ENCODE peak calls at places on chromosomes 1 and 21, in five cellular contexts. One of them, this sample, is unnamed.

GRCh38 chr1:242205622-242206489 is 207.0 kb upstream of the MAP1LC3C start:
- DNase-seq in astrocyte of the spinal cord: peak; percentile 7
- DNase-seq in AG10803: peak; percentile 2
- DNase-seq in lower lobe of right lung: no peak
- DNase-seq in neural progenitor cell: no peak
- DNase-seq in this sample: no peak

GRCh38 chr1:15345711-15346355 is 63.9 kb upstream of the EFHD2 start:
- DNase-seq in lower lobe of right lung: peak; percentile 86
- DNase-seq in neural progenitor cell: no peak
- DNase-seq in astrocyte of the spinal cord: no peak
- DNase-seq in AG10803: no peak
- DNase-seq in this sample: peak; percentile 58

GRCh38 chr1:112790920-112791722 is 76.0 kb upstream of the PPM1J start:
- DNase-seq in neural progenitor cell: no peak
- DNase-seq in astrocyte of the spinal cord: no peak
- DNase-seq in lower lobe of right lung: no peak
- DNase-seq in AG10803: no peak
- DNase-seq in this sample: no peak

GRCh38 chr1:220342853-220343252 is 70.6 kb upstream of the RAB3GAP2 start:
- DNase-seq in AG10803: no peak
- DNase-seq in astrocyte of the spinal cord: no peak
- DNase-seq in neural progenitor cell: no peak
- DNase-seq in lower lobe of right lung: no peak
- DNase-seq in this sample: no peak

GRCh38 chr1:38891753-38892152 is 10.4 kb upstream of the GJA9 start:
- DNase-seq in neural progenitor cell: peak; percentile 24
- DNase-seq in astrocyte of the spinal cord: no peak
- DNase-seq in lower lobe of right lung: no peak
- DNase-seq in AG10803: no peak
- DNase-seq in this sample: no peak

GRCh38 chr1:37556712-37557196 is at the start of gene DNALI1:
- DNase-seq in astrocyte of the spinal cord: peak; percentile 93
- DNase-seq in AG10803: peak; percentile 77
- DNase-seq in neural progenitor cell: peak; percentile 96
- DNase-seq in lower lobe of right lung: peak; percentile 90
- DNase-seq in this sample: peak; percentile 49

GRCh38 chr1:86828024-86828423 is 85.9 kb downstream of the SELENOF start:
- DNase-seq in AG10803: no peak
- DNase-seq in lower lobe of right lung: no peak
- DNase-seq in astrocyte of the spinal cord: no peak
- DNase-seq in neural progenitor cell: no peak
- DNase-seq in this sample: no peak

GRCh38 chr1:158564608-158565007 is 5.8 kb downstream of the OR6P1 start:
- DNase-seq in AG10803: no peak
- DNase-seq in astrocyte of the spinal cord: no peak
- DNase-seq in lower lobe of right lung: no peak
- DNase-seq in neural progenitor cell: no peak
- DNase-seq in this sample: no peak

GRCh38 chr1:69492286-69492685 is 75.4 kb upstream of the LRRC7 start:
- DNase-seq in astrocyte of the spinal cord: peak; percentile 2
- DNase-seq in neural progenitor cell: no peak
- DNase-seq in lower lobe of right lung: no peak
- DNase-seq in AG10803: peak; percentile 12
- DNase-seq in this sample: no peak

GRCh38 chr1:50268049-50268448 is 155.2 kb downstream of the DMRTA2 start:
- DNase-seq in lower lobe of right lung: no peak
- DNase-seq in AG10803: no peak
- DNase-seq in astrocyte of the spinal cord: no peak
- DNase-seq in neural progenitor cell: peak; percentile 40
- DNase-seq in this sample: no peak

GRCh38 chr1:230109871-230110667 is 43.0 kb downstream of the GALNT2 start:
- DNase-seq in AG10803: no peak
- DNase-seq in astrocyte of the spinal cord: no peak
- DNase-seq in neural progenitor cell: peak; percentile 52
- DNase-seq in lower lobe of right lung: no peak
- DNase-seq in this sample: peak; percentile 83

GRCh38 chr1:159009704-159010361 is at the start of gene IFI16:
- DNase-seq in AG10803: peak; percentile 93
- DNase-seq in astrocyte of the spinal cord: peak; percentile 95
- DNase-seq in neural progenitor cell: no peak
- DNase-seq in lower lobe of right lung: no peak
- DNase-seq in this sample: peak; percentile 70

GRCh38 chr1:6167391-6168303 is 12.5 kb downstream of the CHD5 start:
- DNase-seq in neural progenitor cell: no peak
- DNase-seq in astrocyte of the spinal cord: no peak
- DNase-seq in lower lobe of right lung: peak; percentile 19
- DNase-seq in AG10803: no peak
- DNase-seq in this sample: no peak

GRCh38 chr1:160877221-160877620 is 7.8 kb downstream of the ITLN1 start:
- DNase-seq in astrocyte of the spinal cord: no peak
- DNase-seq in AG10803: no peak
- DNase-seq in neural progenitor cell: no peak
- DNase-seq in lower lobe of right lung: no peak
- DNase-seq in this sample: no peak

GRCh38 chr1:41612953-41613352 is 128.5 kb upstream of the EDN2 start:
- DNase-seq in astrocyte of the spinal cord: no peak
- DNase-seq in neural progenitor cell: no peak
- DNase-seq in AG10803: peak; percentile 67
- DNase-seq in lower lobe of right lung: no peak
- DNase-seq in this sample: no peak

GRCh38 chr1:2060082-2060481 is 9.9 kb downstream of the PRKCZ start:
- DNase-seq in AG10803: no peak
- DNase-seq in lower lobe of right lung: peak; percentile 78
- DNase-seq in astrocyte of the spinal cord: no peak
- DNase-seq in neural progenitor cell: no peak
- DNase-seq in this sample: no peak

GRCh38 chr1:6686294-6686693 is 15.3 kb downstream of the DNAJC11 start:
- DNase-seq in astrocyte of the spinal cord: no peak
- DNase-seq in neural progenitor cell: no peak
- DNase-seq in AG10803: peak; percentile 15
- DNase-seq in lower lobe of right lung: no peak
- DNase-seq in this sample: no peak

GRCh38 chr1:235442788-235443429 is 61.3 kb downstream of the B3GALNT2 start:
- DNase-seq in neural progenitor cell: no peak
- DNase-seq in AG10803: peak; percentile 69
- DNase-seq in lower lobe of right lung: no peak
- DNase-seq in astrocyte of the spinal cord: peak; percentile 77
- DNase-seq in this sample: no peak

GRCh38 chr1:72111662-72112061 is 170.7 kb downstream of the NEGR1 start:
- DNase-seq in astrocyte of the spinal cord: no peak
- DNase-seq in AG10803: no peak
- DNase-seq in lower lobe of right lung: no peak
- DNase-seq in neural progenitor cell: no peak
- DNase-seq in this sample: no peak

GRCh38 chr1:154453577-154454352 is 48.3 kb upstream of the TDRD10 start:
- DNase-seq in AG10803: peak; percentile 89
- DNase-seq in astrocyte of the spinal cord: peak; percentile 65
- DNase-seq in lower lobe of right lung: no peak
- DNase-seq in neural progenitor cell: no peak
- DNase-seq in this sample: no peak

GRCh38 chr1:40755052-40755451 is 28.5 kb upstream of the KCNQ4 start:
- DNase-seq in astrocyte of the spinal cord: no peak
- DNase-seq in lower lobe of right lung: no peak
- DNase-seq in AG10803: peak; percentile 31
- DNase-seq in neural progenitor cell: no peak
- DNase-seq in this sample: no peak

GRCh38 chr1:13798120-13798519 is 98.1 kb downstream of the PRDM2 start:
- DNase-seq in AG10803: no peak
- DNase-seq in lower lobe of right lung: no peak
- DNase-seq in astrocyte of the spinal cord: no peak
- DNase-seq in neural progenitor cell: no peak
- DNase-seq in this sample: no peak

GRCh38 chr1:184383772-184384323 is 3.0 kb upstream of the C1orf21 start:
- DNase-seq in lower lobe of right lung: no peak
- DNase-seq in neural progenitor cell: no peak
- DNase-seq in astrocyte of the spinal cord: no peak
- DNase-seq in AG10803: no peak
- DNase-seq in this sample: no peak

GRCh38 chr1:209937996-209938959 is at the start of gene SYT14:
- DNase-seq in astrocyte of the spinal cord: peak; percentile 69
- DNase-seq in lower lobe of right lung: no peak
- DNase-seq in AG10803: peak; percentile 31
- DNase-seq in neural progenitor cell: peak; percentile 93
- DNase-seq in this sample: no peak

GRCh38 chr1:117167402-117167801 is 43.3 kb downstream of the VTCN1 start:
- DNase-seq in astrocyte of the spinal cord: no peak
- DNase-seq in lower lobe of right lung: no peak
- DNase-seq in neural progenitor cell: no peak
- DNase-seq in AG10803: no peak
- DNase-seq in this sample: no peak

GRCh38 chr1:214464303-214465287 is 86.8 kb downstream of the PTPN14 start:
- DNase-seq in neural progenitor cell: no peak
- DNase-seq in lower lobe of right lung: no peak
- DNase-seq in astrocyte of the spinal cord: no peak
- DNase-seq in AG10803: no peak
- DNase-seq in this sample: no peak

GRCh38 chr1:241228339-241228738 is 128.7 kb downstream of the RGS7 start:
- DNase-seq in lower lobe of right lung: no peak
- DNase-seq in astrocyte of the spinal cord: no peak
- DNase-seq in AG10803: no peak
- DNase-seq in neural progenitor cell: no peak
- DNase-seq in this sample: no peak

GRCh38 chr1:24216254-24216653 is 29.2 kb upstream of the IFNLR1 start:
- DNase-seq in astrocyte of the spinal cord: no peak
- DNase-seq in lower lobe of right lung: peak; percentile 59
- DNase-seq in AG10803: no peak
- DNase-seq in neural progenitor cell: no peak
- DNase-seq in this sample: no peak

GRCh38 chr21:36478207-36478701 is 1.7 kb downstream of the CLDN14 start:
- DNase-seq in neural progenitor cell: no peak
- DNase-seq in lower lobe of right lung: no peak
- DNase-seq in AG10803: peak; percentile 80
- DNase-seq in astrocyte of the spinal cord: peak; percentile 80
- DNase-seq in this sample: peak; percentile 24

GRCh38 chr21:45033791-45034555 is 40.4 kb upstream of the ADARB1 start:
- DNase-seq in AG10803: peak; percentile 89
- DNase-seq in neural progenitor cell: no peak
- DNase-seq in lower lobe of right lung: no peak
- DNase-seq in astrocyte of the spinal cord: no peak
- DNase-seq in this sample: no peak
- H3K4me3 ChIP-seq in AG10803: no peak overlapping the region
- H3K4me3 ChIP-seq in neural progenitor cell: no peak overlapping the region
- H3K4me3 ChIP-seq in lower lobe of right lung: peak overlapping the region; percentile 3
- H3K4me3 ChIP-seq in astrocyte of the spinal cord: no peak overlapping the region
- H3K4me3 ChIP-seq in this sample: no peak overlapping the region

GRCh38 chr1:211574705-211575104 is 4.3 kb downstream of the SLC30A1 start:
- DNase-seq in astrocyte of the spinal cord: peak; percentile 8
- DNase-seq in AG10803: no peak
- DNase-seq in neural progenitor cell: no peak
- DNase-seq in lower lobe of right lung: no peak
- DNase-seq in this sample: no peak
- H3K4me3 ChIP-seq in astrocyte of the spinal cord: no peak overlapping the region
- H3K4me3 ChIP-seq in AG10803: no peak overlapping the region
- H3K4me3 ChIP-seq in neural progenitor cell: no peak overlapping the region
- H3K4me3 ChIP-seq in lower lobe of right lung: no peak overlapping the region
- H3K4me3 ChIP-seq in this sample: no peak overlapping the region

GRCh38 chr1:174721246-174721645 is 273.5 kb downstream of the GPR52 start:
- DNase-seq in neural progenitor cell: no peak
- DNase-seq in astrocyte of the spinal cord: no peak
- DNase-seq in lower lobe of right lung: no peak
- DNase-seq in AG10803: no peak
- DNase-seq in this sample: no peak
- H3K4me3 ChIP-seq in neural progenitor cell: no peak overlapping the region
- H3K4me3 ChIP-seq in astrocyte of the spinal cord: no peak overlapping the region
- H3K4me3 ChIP-seq in lower lobe of right lung: no peak overlapping the region
- H3K4me3 ChIP-seq in AG10803: no peak overlapping the region
- H3K4me3 ChIP-seq in this sample: no peak overlapping the region

GRCh38 chr21:44911384-44912157 is 9.1 kb downstream of the ITGB2 start:
- DNase-seq in lower lobe of right lung: peak; percentile 87
- DNase-seq in AG10803: no peak
- DNase-seq in neural progenitor cell: no peak
- DNase-seq in astrocyte of the spinal cord: no peak
- DNase-seq in this sample: no peak

GRCh38 chr21:44908908-44909307 is 11.8 kb downstream of the ITGB2 start:
- DNase-seq in astrocyte of the spinal cord: no peak
- DNase-seq in AG10803: no peak
- DNase-seq in lower lobe of right lung: no peak
- DNase-seq in neural progenitor cell: no peak
- DNase-seq in this sample: no peak

GRCh38 chr21:44911066-44911383 is 9.7 kb downstream of the ITGB2 start:
- DNase-seq in neural progenitor cell: no peak
- DNase-seq in AG10803: no peak
- DNase-seq in astrocyte of the spinal cord: no peak
- DNase-seq in lower lobe of right lung: no peak
- DNase-seq in this sample: no peak

GRCh38 chr21:44909719-44910118 is 11.0 kb downstream of the ITGB2 start:
- DNase-seq in astrocyte of the spinal cord: no peak
- DNase-seq in neural progenitor cell: no peak
- DNase-seq in AG10803: no peak
- DNase-seq in lower lobe of right lung: no peak
- DNase-seq in this sample: no peak

GRCh38 chr21:44910229-44911065 is 10.3 kb downstream of the ITGB2 start:
- DNase-seq in AG10803: no peak
- DNase-seq in neural progenitor cell: no peak
- DNase-seq in astrocyte of the spinal cord: no peak
- DNase-seq in lower lobe of right lung: no peak
- DNase-seq in this sample: no peak
- H3K4me3 ChIP-seq in AG10803: no peak overlapping the region
- H3K4me3 ChIP-seq in neural progenitor cell: no peak overlapping the region
- H3K4me3 ChIP-seq in astrocyte of the spinal cord: no peak overlapping the region
- H3K4me3 ChIP-seq in lower lobe of right lung: no peak overlapping the region
- H3K4me3 ChIP-seq in this sample: no peak overlapping the region

GRCh38 chr21:39724944-39725343 is 20.0 kb upstream of the IGSF5 start:
- DNase-seq in astrocyte of the spinal cord: no peak
- DNase-seq in AG10803: no peak
- DNase-seq in neural progenitor cell: no peak
- DNase-seq in lower lobe of right lung: no peak
- DNase-seq in this sample: no peak

GRCh38 chr21:39726133-39726532 is 18.9 kb upstream of the IGSF5 start:
- DNase-seq in astrocyte of the spinal cord: no peak
- DNase-seq in lower lobe of right lung: no peak
- DNase-seq in AG10803: no peak
- DNase-seq in neural progenitor cell: no peak
- DNase-seq in this sample: no peak

GRCh38 chr21:39720126-39720778 is 24.7 kb upstream of the IGSF5 start:
- DNase-seq in AG10803: peak; percentile 21
- DNase-seq in lower lobe of right lung: no peak
- DNase-seq in neural progenitor cell: no peak
- DNase-seq in astrocyte of the spinal cord: peak; percentile 34
- DNase-seq in this sample: no peak

GRCh38 chr21:39727401-39728120 is 17.4 kb upstream of the IGSF5 start:
- DNase-seq in neural progenitor cell: no peak
- DNase-seq in AG10803: no peak
- DNase-seq in astrocyte of the spinal cord: no peak
- DNase-seq in lower lobe of right lung: no peak
- DNase-seq in this sample: no peak

DNA sequence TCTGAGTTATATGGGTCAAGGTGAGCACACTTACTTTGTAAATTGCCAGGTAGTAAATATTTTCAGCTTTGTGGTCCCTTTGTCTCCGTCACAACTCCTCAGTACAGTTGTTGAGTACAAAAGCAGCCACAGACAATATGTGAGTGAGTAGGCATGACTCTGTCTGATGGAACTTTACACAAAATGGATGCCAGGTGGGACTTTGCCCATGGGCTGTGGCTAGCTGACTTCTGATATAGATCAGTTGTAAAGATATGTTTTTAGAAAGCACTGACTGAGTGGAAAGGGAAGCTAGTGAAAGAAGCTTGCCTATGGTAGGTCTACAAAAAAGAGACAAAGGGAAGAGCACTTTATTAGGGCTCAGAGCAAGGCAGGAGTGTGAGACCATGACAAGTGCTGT is 23.1 kb upstream of the IGSF5 start:
- DNase-seq in lower lobe of right lung: no peak
- DNase-seq in AG10803: no peak
- DNase-seq in astrocyte of the spinal cord: no peak
- DNase-seq in neural progenitor cell: no peak
- DNase-seq in this sample: no peak
- H3K4me3 ChIP-seq in lower lobe of right lung: no peak overlapping the region
- H3K4me3 ChIP-seq in AG10803: no peak overlapping the region
- H3K4me3 ChIP-seq in astrocyte of the spinal cord: no peak overlapping the region
- H3K4me3 ChIP-seq in neural progenitor cell: no peak overlapping the region
- H3K4me3 ChIP-seq in this sample: no peak overlapping the region

This sample was measured in GM06990.